ENCODE peak calls at places on chromosomes 16 and 17, in seven cellular contexts. One of them, this sample, is unnamed.

GRCh38 chr16:3148256-3149192 is 13.7 kb downstream of the ZNF213 start:
- DNase-seq in esophagus squamous epithelium: no peak
- DNase-seq in endothelial cell of umbilical vein: no peak
- DNase-seq in sigmoid colon: no peak
- DNase-seq in fibroblast of lung: no peak
- DNase-seq in DND-41: no peak
- DNase-seq in hepatocyte: no peak
- DNase-seq in this sample: no peak

GRCh38 chr17:9672691-9673090 is 27.4 kb downstream of the USP43 start:
- DNase-seq in DND-41: no peak
- DNase-seq in sigmoid colon: no peak
- DNase-seq in fibroblast of lung: no peak
- DNase-seq in endothelial cell of umbilical vein: no peak
- DNase-seq in hepatocyte: no peak
- DNase-seq in esophagus squamous epithelium: no peak
- DNase-seq in this sample: peak; percentile 29

GRCh38 chr16:85639529-85640253 is 26.6 kb downstream of the GSE1 start:
- DNase-seq in sigmoid colon: peak; percentile 91
- DNase-seq in DND-41: no peak
- DNase-seq in endothelial cell of umbilical vein: no peak
- DNase-seq in fibroblast of lung: no peak
- DNase-seq in hepatocyte: no peak
- DNase-seq in esophagus squamous epithelium: no peak
- DNase-seq in this sample: no peak

GRCh38 chr16:16027728-16028310 is 78.4 kb downstream of the ABCC1 start:
- DNase-seq in fibroblast of lung: no peak
- DNase-seq in sigmoid colon: no peak
- DNase-seq in endothelial cell of umbilical vein: peak; percentile 77
- DNase-seq in esophagus squamous epithelium: no peak
- DNase-seq in DND-41: no peak
- DNase-seq in hepatocyte: no peak
- DNase-seq in this sample: no peak

GRCh38 chr16:3101841-3102470 is 2.9 kb upstream of the ZSCAN10 start:
- DNase-seq in DND-41: no peak
- DNase-seq in sigmoid colon: no peak
- DNase-seq in esophagus squamous epithelium: no peak
- DNase-seq in hepatocyte: no peak
- DNase-seq in fibroblast of lung: no peak
- DNase-seq in endothelial cell of umbilical vein: peak; percentile 91
- DNase-seq in this sample: peak; percentile 89

GRCh38 chr17:70123193-70123592 is 46.1 kb upstream of the KCNJ2 start:
- DNase-seq in DND-41: no peak
- DNase-seq in sigmoid colon: no peak
- DNase-seq in esophagus squamous epithelium: no peak
- DNase-seq in endothelial cell of umbilical vein: peak; percentile 56
- DNase-seq in fibroblast of lung: no peak
- DNase-seq in hepatocyte: no peak
- DNase-seq in this sample: no peak

GRCh38 chr16:67190041-67190440 is at the start of gene EXOC3L1:
- DNase-seq in esophagus squamous epithelium: no peak
- DNase-seq in sigmoid colon: no peak
- DNase-seq in DND-41: no peak
- DNase-seq in hepatocyte: no peak
- DNase-seq in fibroblast of lung: no peak
- DNase-seq in endothelial cell of umbilical vein: no peak
- DNase-seq in this sample: no peak

GRCh38 chr16:17149904-17150483 is 320.8 kb downstream of the XYLT1 start:
- DNase-seq in DND-41: no peak
- DNase-seq in esophagus squamous epithelium: no peak
- DNase-seq in hepatocyte: peak; percentile 34
- DNase-seq in fibroblast of lung: no peak
- DNase-seq in sigmoid colon: no peak
- DNase-seq in endothelial cell of umbilical vein: no peak
- DNase-seq in this sample: no peak

GRCh38 chr17:58329035-58329807 is 626 bp upstream of the TSPOAP1 start:
- DNase-seq in sigmoid colon: no peak
- DNase-seq in fibroblast of lung: no peak
- DNase-seq in endothelial cell of umbilical vein: no peak
- DNase-seq in esophagus squamous epithelium: no peak
- DNase-seq in hepatocyte: no peak
- DNase-seq in DND-41: peak; percentile 93
- DNase-seq in this sample: no peak

GRCh38 chr16:57472665-57473060 is 10.2 kb downstream of the POLR2C start:
- DNase-seq in sigmoid colon: no peak
- DNase-seq in fibroblast of lung: no peak
- DNase-seq in esophagus squamous epithelium: no peak
- DNase-seq in hepatocyte: no peak
- DNase-seq in DND-41: no peak
- DNase-seq in endothelial cell of umbilical vein: no peak
- DNase-seq in this sample: peak; percentile 82

GRCh38 chr17:1744551-1745512 is 2.2 kb downstream of the SERPINF2 start:
- DNase-seq in endothelial cell of umbilical vein: no peak
- DNase-seq in DND-41: no peak
- DNase-seq in esophagus squamous epithelium: no peak
- DNase-seq in hepatocyte: no peak
- DNase-seq in fibroblast of lung: no peak
- DNase-seq in sigmoid colon: no peak
- DNase-seq in this sample: no peak

GRCh38 chr16:47004652-47005051 is 31.2 kb upstream of the DNAJA2 start:
- DNase-seq in esophagus squamous epithelium: no peak
- DNase-seq in DND-41: no peak
- DNase-seq in endothelial cell of umbilical vein: no peak
- DNase-seq in sigmoid colon: no peak
- DNase-seq in hepatocyte: no peak
- DNase-seq in fibroblast of lung: no peak
- DNase-seq in this sample: no peak

GRCh38 chr16:3650631-3651265 is 3.7 kb upstream of the DNASE1 start:
- DNase-seq in DND-41: no peak
- DNase-seq in hepatocyte: no peak
- DNase-seq in esophagus squamous epithelium: no peak
- DNase-seq in fibroblast of lung: no peak
- DNase-seq in endothelial cell of umbilical vein: no peak
- DNase-seq in sigmoid colon: peak; percentile 35
- DNase-seq in this sample: no peak

GRCh38 chr17:14499976-14500375 is 199.1 kb downstream of the HS3ST3B1 start:
- DNase-seq in fibroblast of lung: no peak
- DNase-seq in esophagus squamous epithelium: no peak
- DNase-seq in sigmoid colon: no peak
- DNase-seq in DND-41: no peak
- DNase-seq in hepatocyte: no peak
- DNase-seq in endothelial cell of umbilical vein: no peak
- DNase-seq in this sample: no peak

GRCh38 chr16:19400709-19401108 is 17.0 kb upstream of the TMC5 start:
- DNase-seq in esophagus squamous epithelium: no peak
- DNase-seq in fibroblast of lung: no peak
- DNase-seq in endothelial cell of umbilical vein: no peak
- DNase-seq in hepatocyte: no peak
- DNase-seq in DND-41: no peak
- DNase-seq in sigmoid colon: no peak
- DNase-seq in this sample: peak; percentile 64

GRCh38 chr17:69427486-69428197 is 13.1 kb downstream of the MAP2K6 start:
- DNase-seq in DND-41: no peak
- DNase-seq in hepatocyte: no peak
- DNase-seq in esophagus squamous epithelium: no peak
- DNase-seq in sigmoid colon: no peak
- DNase-seq in endothelial cell of umbilical vein: no peak
- DNase-seq in fibroblast of lung: no peak
- DNase-seq in this sample: no peak

GRCh38 chr16:76639685-76640289 is 362.6 kb downstream of the CNTNAP4 start:
- DNase-seq in hepatocyte: peak; percentile 67
- DNase-seq in esophagus squamous epithelium: no peak
- DNase-seq in fibroblast of lung: peak; percentile 81
- DNase-seq in endothelial cell of umbilical vein: no peak
- DNase-seq in sigmoid colon: no peak
- DNase-seq in DND-41: peak; percentile 5
- DNase-seq in this sample: peak; percentile 84
- TF ChIP-seq CTCF in hepatocyte: peak; percentile 49
- TF ChIP-seq CTCF in esophagus squamous epithelium: no peak
- TF ChIP-seq CTCF in fibroblast of lung: no peak
- TF ChIP-seq CTCF in endothelial cell of umbilical vein: no peak
- TF ChIP-seq CTCF in sigmoid colon: no peak
- TF ChIP-seq CTCF in DND-41: peak; percentile 45
- TF ChIP-seq CTCF in this sample: peak; percentile 80

GRCh38 chr17:17150450-17150804 is 55.7 kb downstream of the PLD6 start:
- DNase-seq in hepatocyte: no peak
- DNase-seq in esophagus squamous epithelium: no peak
- DNase-seq in endothelial cell of umbilical vein: no peak
- DNase-seq in sigmoid colon: no peak
- DNase-seq in DND-41: no peak
- DNase-seq in fibroblast of lung: no peak
- DNase-seq in this sample: no peak
- H3K27ac ChIP-seq in hepatocyte: no peak overlapping the region
- H3K27ac ChIP-seq in esophagus squamous epithelium: no peak overlapping the region
- H3K27ac ChIP-seq in endothelial cell of umbilical vein: no peak overlapping the region
- H3K27ac ChIP-seq in sigmoid colon: peak overlapping the region; percentile 73
- H3K27ac ChIP-seq in DND-41: no peak overlapping the region
- H3K27ac ChIP-seq in fibroblast of lung: peak overlapping the region; percentile 57
- H3K27ac ChIP-seq in this sample: no peak overlapping the region

GRCh38 chr16:8697965-8698364 is 23.5 kb downstream of the ABAT start:
- DNase-seq in fibroblast of lung: no peak
- DNase-seq in DND-41: no peak
- DNase-seq in endothelial cell of umbilical vein: no peak
- DNase-seq in hepatocyte: no peak
- DNase-seq in esophagus squamous epithelium: no peak
- DNase-seq in sigmoid colon: no peak
- DNase-seq in this sample: no peak

GRCh38 chr16:8708546-8708945 is 34.1 kb downstream of the ABAT start:
- DNase-seq in endothelial cell of umbilical vein: no peak
- DNase-seq in DND-41: no peak
- DNase-seq in sigmoid colon: no peak
- DNase-seq in hepatocyte: no peak
- DNase-seq in esophagus squamous epithelium: no peak
- DNase-seq in fibroblast of lung: no peak
- DNase-seq in this sample: no peak

GRCh38 chr16:8704098-8704497 is 29.7 kb downstream of the ABAT start:
- DNase-seq in sigmoid colon: no peak
- DNase-seq in esophagus squamous epithelium: no peak
- DNase-seq in fibroblast of lung: no peak
- DNase-seq in DND-41: no peak
- DNase-seq in hepatocyte: no peak
- DNase-seq in endothelial cell of umbilical vein: no peak
- DNase-seq in this sample: no peak

DNA sequence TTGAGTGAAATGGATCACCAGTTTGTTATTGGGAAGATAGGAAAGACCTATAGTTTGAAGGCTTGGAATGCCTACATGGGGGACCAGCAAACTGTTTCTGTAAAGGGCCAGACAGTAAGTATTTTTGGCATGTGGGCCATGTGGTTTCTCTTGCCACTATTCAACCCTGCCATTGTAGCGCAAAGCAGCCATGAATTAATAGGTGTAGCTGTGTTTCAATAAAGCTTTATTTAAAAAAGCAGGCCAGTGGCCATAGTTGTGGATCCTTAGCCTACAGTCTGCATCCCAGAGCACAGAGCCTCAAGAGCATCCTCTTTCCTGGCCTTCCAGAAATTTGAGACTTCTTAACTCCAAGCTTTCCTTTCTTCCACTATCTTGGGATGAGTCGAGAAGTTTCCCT is 29.3 kb downstream of the ABAT start:
- DNase-seq in sigmoid colon: no peak
- DNase-seq in hepatocyte: no peak
- DNase-seq in esophagus squamous epithelium: no peak
- DNase-seq in endothelial cell of umbilical vein: no peak
- DNase-seq in fibroblast of lung: no peak
- DNase-seq in DND-41: no peak
- DNase-seq in this sample: no peak
- H3K36me3 ChIP-seq in sigmoid colon: no peaks in the 10 kb centered on the region
- H3K36me3 ChIP-seq in hepatocyte: no peaks in the 10 kb centered on the region
- H3K36me3 ChIP-seq in esophagus squamous epithelium: no peaks in the 10 kb centered on the region
- H3K36me3 ChIP-seq in endothelial cell of umbilical vein: no peaks in the 10 kb centered on the region
- H3K36me3 ChIP-seq in fibroblast of lung: no peaks in the 10 kb centered on the region
- H3K36me3 ChIP-seq in DND-41: peaks cover 3% of the 10 kb centered on the region
- H3K36me3 ChIP-seq in this sample: no peaks in the 10 kb centered on the region

GRCh38 chr17:50719924-50720805 is 762 bp downstream of the LUC7L3 start:
- DNase-seq in esophagus squamous epithelium: no peak
- DNase-seq in DND-41: no peak
- DNase-seq in endothelial cell of umbilical vein: no peak
- DNase-seq in fibroblast of lung: no peak
- DNase-seq in hepatocyte: no peak
- DNase-seq in sigmoid colon: no peak
- DNase-seq in this sample: no peak
- TF ChIP-seq CTCF in esophagus squamous epithelium: no peak
- TF ChIP-seq CTCF in DND-41: no peak
- TF ChIP-seq CTCF in endothelial cell of umbilical vein: no peak
- TF ChIP-seq CTCF in fibroblast of lung: no peak
- TF ChIP-seq CTCF in hepatocyte: no peak
- TF ChIP-seq CTCF in sigmoid colon: no peak
- TF ChIP-seq CTCF in this sample: no peak

DNA sequence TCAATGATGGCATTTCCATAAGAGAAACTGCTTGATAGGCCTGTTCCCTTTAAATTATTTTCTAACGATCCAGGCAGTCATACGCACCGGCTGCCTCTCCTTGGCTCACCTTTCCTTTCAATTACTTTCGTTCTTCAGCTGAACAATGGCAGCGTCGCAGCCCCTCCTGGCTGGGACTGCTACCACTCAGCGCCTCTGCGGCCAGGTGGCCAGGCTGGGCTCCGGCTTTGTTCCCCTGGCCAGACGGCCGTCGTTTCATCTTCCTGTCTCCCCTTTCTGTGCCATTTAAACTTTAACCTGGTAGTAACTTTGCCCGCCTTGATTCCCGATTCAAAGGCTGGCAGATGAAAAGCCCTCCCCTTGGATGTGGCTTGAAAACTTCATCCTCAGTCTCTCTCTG is 79.0 kb downstream of the C16orf78 start:
- DNase-seq in fibroblast of lung: no peak
- DNase-seq in DND-41: no peak
- DNase-seq in esophagus squamous epithelium: no peak
- DNase-seq in sigmoid colon: no peak
- DNase-seq in hepatocyte: no peak
- DNase-seq in endothelial cell of umbilical vein: no peak
- DNase-seq in this sample: peak; percentile 48
- H3K27ac ChIP-seq in fibroblast of lung: no peak overlapping the region
- H3K27ac ChIP-seq in DND-41: no peak overlapping the region
- H3K27ac ChIP-seq in esophagus squamous epithelium: no peak overlapping the region
- H3K27ac ChIP-seq in sigmoid colon: no peak overlapping the region
- H3K27ac ChIP-seq in hepatocyte: no peak overlapping the region
- H3K27ac ChIP-seq in endothelial cell of umbilical vein: no peak overlapping the region
- H3K27ac ChIP-seq in this sample: no peak overlapping the region

DNA sequence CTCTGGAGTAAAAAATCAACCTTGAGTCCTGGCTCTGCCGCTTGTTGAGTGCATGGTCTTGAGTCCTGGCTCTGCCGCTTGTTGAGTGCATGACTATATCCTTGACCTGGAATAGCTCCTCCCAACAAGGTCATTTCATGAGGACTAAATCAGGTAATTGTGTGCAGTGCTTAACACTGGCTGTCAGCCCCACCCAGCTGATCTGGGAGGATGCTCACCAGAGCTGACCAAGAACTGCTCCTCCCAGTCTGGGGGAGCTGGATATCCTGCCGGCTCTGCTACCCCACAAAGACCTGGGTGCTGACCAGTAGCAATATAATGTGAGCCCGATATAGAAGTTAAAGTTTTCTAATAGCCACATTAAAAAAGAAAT is 20.7 kb upstream of the LGALS9 start:
- DNase-seq in sigmoid colon: no peak
- DNase-seq in esophagus squamous epithelium: no peak
- DNase-seq in DND-41: no peak
- DNase-seq in hepatocyte: no peak
- DNase-seq in fibroblast of lung: no peak
- DNase-seq in endothelial cell of umbilical vein: no peak
- DNase-seq in this sample: no peak
- H3K36me3 ChIP-seq in sigmoid colon: peaks cover 17% of the 10 kb centered on the region
- H3K36me3 ChIP-seq in esophagus squamous epithelium: peaks cover 14% of the 10 kb centered on the region
- H3K36me3 ChIP-seq in DND-41: no peaks in the 10 kb centered on the region
- H3K36me3 ChIP-seq in hepatocyte: no peaks in the 10 kb centered on the region
- H3K36me3 ChIP-seq in fibroblast of lung: no peaks in the 10 kb centered on the region
- H3K36me3 ChIP-seq in endothelial cell of umbilical vein: peaks cover 26% of the 10 kb centered on the region
- H3K36me3 ChIP-seq in this sample: peaks cover 23% of the 10 kb centered on the region

GRCh38 chr16:14562691-14563491 is 67.2 kb downstream of the PARN start:
- DNase-seq in hepatocyte: peak; percentile 56
- DNase-seq in esophagus squamous epithelium: no peak
- DNase-seq in sigmoid colon: peak; percentile 68
- DNase-seq in DND-41: no peak
- DNase-seq in fibroblast of lung: peak; percentile 43
- DNase-seq in endothelial cell of umbilical vein: no peak
- DNase-seq in this sample: no peak
- TF ChIP-seq CTCF in hepatocyte: peak; percentile 2
- TF ChIP-seq CTCF in esophagus squamous epithelium: peak; percentile 62
- TF ChIP-seq CTCF in sigmoid colon: peak; percentile 44
- TF ChIP-seq CTCF in DND-41: no peak
- TF ChIP-seq CTCF in fibroblast of lung: peak; percentile 10
- TF ChIP-seq CTCF in endothelial cell of umbilical vein: no peak
- TF ChIP-seq CTCF in this sample: peak; percentile 44

This sample was measured in endodermal cell.